ENCODE peak calls at places on chromosomes 3 and 15, in seven cellular contexts. One of them, this sample, is unnamed. For H3K36me3 and H3K27me3, the result is how much of the 10 kb centered on the place peaks cover.

GRCh38 chr3:14214764-14215163 is 36.1 kb downstream of the LSM3 start:
- DNase-seq in body of pancreas: no peak
- DNase-seq in uterus: no peak
- DNase-seq in heart left ventricle: no peak
- DNase-seq in cardiac muscle cell: no peak
- DNase-seq in GM06990: no peak
- DNase-seq in brain microvascular endothelial cell: no peak
- DNase-seq in this sample: no peak

GRCh38 chr15:50377867-50378751 is 23.1 kb upstream of the GABPB1 start:
- DNase-seq in uterus: no peak
- DNase-seq in body of pancreas: no peak
- DNase-seq in heart left ventricle: no peak
- DNase-seq in GM06990: peak
- DNase-seq in brain microvascular endothelial cell: no peak
- DNase-seq in cardiac muscle cell: peak
- DNase-seq in this sample: no peak

GRCh38 chr15:77143606-77144005 is 72.7 kb upstream of the TSPAN3 start:
- DNase-seq in body of pancreas: no peak
- DNase-seq in heart left ventricle: no peak
- DNase-seq in cardiac muscle cell: peak
- DNase-seq in uterus: no peak
- DNase-seq in GM06990: no peak
- DNase-seq in brain microvascular endothelial cell: no peak
- DNase-seq in this sample: no peak

GRCh38 chr3:195403841-195404408 is 38.9 kb downstream of the ACAP2 start:
- DNase-seq in heart left ventricle: no peak
- DNase-seq in GM06990: no peak
- DNase-seq in body of pancreas: no peak
- DNase-seq in brain microvascular endothelial cell: peak
- DNase-seq in uterus: no peak
- DNase-seq in cardiac muscle cell: peak
- DNase-seq in this sample: no peak

GRCh38 chr3:159824341-159824740 is 164.3 kb upstream of the IL12A start:
- DNase-seq in heart left ventricle: no peak
- DNase-seq in GM06990: no peak
- DNase-seq in body of pancreas: no peak
- DNase-seq in cardiac muscle cell: peak
- DNase-seq in brain microvascular endothelial cell: peak
- DNase-seq in uterus: no peak
- DNase-seq in this sample: peak

GRCh38 chr3:32120480-32120879 is 14.1 kb downstream of the GPD1L start:
- DNase-seq in body of pancreas: no peak
- DNase-seq in heart left ventricle: no peak
- DNase-seq in cardiac muscle cell: no peak
- DNase-seq in brain microvascular endothelial cell: no peak
- DNase-seq in GM06990: no peak
- DNase-seq in uterus: no peak
- DNase-seq in this sample: no peak

GRCh38 chr3:155960060-155960459 is 89.6 kb downstream of the GMPS start:
- DNase-seq in heart left ventricle: no peak
- DNase-seq in uterus: no peak
- DNase-seq in brain microvascular endothelial cell: peak
- DNase-seq in GM06990: no peak
- DNase-seq in cardiac muscle cell: peak
- DNase-seq in body of pancreas: no peak
- DNase-seq in this sample: peak

GRCh38 chr3:198106265-198106664 is 146.2 kb downstream of the LMLN start:
- DNase-seq in GM06990: no peak
- DNase-seq in body of pancreas: no peak
- DNase-seq in brain microvascular endothelial cell: peak
- DNase-seq in uterus: no peak
- DNase-seq in cardiac muscle cell: no peak
- DNase-seq in heart left ventricle: no peak
- DNase-seq in this sample: no peak

GRCh38 chr3:176574736-176575135 is 622.5 kb downstream of the TBL1XR1 start:
- DNase-seq in brain microvascular endothelial cell: no peak
- DNase-seq in cardiac muscle cell: peak
- DNase-seq in GM06990: no peak
- DNase-seq in body of pancreas: no peak
- DNase-seq in heart left ventricle: no peak
- DNase-seq in uterus: no peak
- DNase-seq in this sample: no peak

GRCh38 chr3:139117136-139117675 is 72.5 kb upstream of the PRR23C start:
- DNase-seq in cardiac muscle cell: peak
- DNase-seq in body of pancreas: no peak
- DNase-seq in brain microvascular endothelial cell: peak
- DNase-seq in GM06990: no peak
- DNase-seq in heart left ventricle: no peak
- DNase-seq in uterus: no peak
- DNase-seq in this sample: no peak

GRCh38 chr15:33322091-33322490 is 11.3 kb downstream of the RYR3 start:
- DNase-seq in uterus: no peak
- DNase-seq in brain microvascular endothelial cell: no peak
- DNase-seq in body of pancreas: no peak
- DNase-seq in cardiac muscle cell: no peak
- DNase-seq in GM06990: no peak
- DNase-seq in heart left ventricle: no peak
- DNase-seq in this sample: no peak

GRCh38 chr3:177110308-177111254 is 86.7 kb downstream of the TBL1XR1 start:
- DNase-seq in heart left ventricle: no peak
- DNase-seq in body of pancreas: no peak
- DNase-seq in GM06990: no peak
- DNase-seq in brain microvascular endothelial cell: no peak
- DNase-seq in uterus: no peak
- DNase-seq in cardiac muscle cell: no peak
- DNase-seq in this sample: no peak

GRCh38 chr15:59335197-59335786 is 37.4 kb downstream of the MYO1E start:
- DNase-seq in brain microvascular endothelial cell: no peak
- DNase-seq in heart left ventricle: no peak
- DNase-seq in cardiac muscle cell: no peak
- DNase-seq in uterus: no peak
- DNase-seq in body of pancreas: no peak
- DNase-seq in GM06990: peak
- DNase-seq in this sample: no peak

GRCh38 chr3:30294241-30294667 is 312.1 kb upstream of the TGFBR2 start:
- DNase-seq in cardiac muscle cell: peak
- DNase-seq in brain microvascular endothelial cell: no peak
- DNase-seq in GM06990: no peak
- DNase-seq in heart left ventricle: no peak
- DNase-seq in uterus: no peak
- DNase-seq in body of pancreas: no peak
- DNase-seq in this sample: no peak

GRCh38 chr3:30914696-30915095 is 20.2 kb upstream of the GADL1 start:
- DNase-seq in cardiac muscle cell: peak
- DNase-seq in heart left ventricle: no peak
- DNase-seq in uterus: no peak
- DNase-seq in body of pancreas: no peak
- DNase-seq in brain microvascular endothelial cell: peak
- DNase-seq in GM06990: no peak
- DNase-seq in this sample: no peak

GRCh38 chr15:97686324-97686723 is 274.2 kb upstream of the ARRDC4 start:
- DNase-seq in cardiac muscle cell: no peak
- DNase-seq in GM06990: no peak
- DNase-seq in heart left ventricle: no peak
- DNase-seq in body of pancreas: no peak
- DNase-seq in brain microvascular endothelial cell: no peak
- DNase-seq in uterus: no peak
- DNase-seq in this sample: no peak

GRCh38 chr15:33913459-33913858 is 54.8 kb upstream of the CHRM5 start:
- DNase-seq in brain microvascular endothelial cell: no peak
- DNase-seq in cardiac muscle cell: peak
- DNase-seq in heart left ventricle: no peak
- DNase-seq in body of pancreas: no peak
- DNase-seq in uterus: no peak
- DNase-seq in GM06990: no peak
- DNase-seq in this sample: no peak

GRCh38 chr3:71495708-71496472 is 87.6 kb downstream of the FOXP1 start:
- DNase-seq in body of pancreas: no peak
- DNase-seq in GM06990: no peak
- DNase-seq in brain microvascular endothelial cell: peak
- DNase-seq in uterus: no peak
- DNase-seq in heart left ventricle: no peak
- DNase-seq in cardiac muscle cell: peak
- DNase-seq in this sample: peak

GRCh38 chr3:62169871-62170660 is 203.3 kb downstream of the FEZF2 start:
- DNase-seq in body of pancreas: no peak
- DNase-seq in GM06990: no peak
- DNase-seq in uterus: no peak
- DNase-seq in brain microvascular endothelial cell: peak
- DNase-seq in cardiac muscle cell: peak
- DNase-seq in heart left ventricle: no peak
- DNase-seq in this sample: no peak

GRCh38 chr3:172020763-172021162 is 18.6 kb upstream of the FNDC3B start:
- DNase-seq in body of pancreas: no peak
- DNase-seq in GM06990: no peak
- DNase-seq in uterus: no peak
- DNase-seq in brain microvascular endothelial cell: no peak
- DNase-seq in cardiac muscle cell: no peak
- DNase-seq in heart left ventricle: no peak
- DNase-seq in this sample: no peak

GRCh38 chr3:172021165-172021564 is 18.2 kb upstream of the FNDC3B start:
- DNase-seq in uterus: no peak
- DNase-seq in GM06990: no peak
- DNase-seq in body of pancreas: no peak
- DNase-seq in brain microvascular endothelial cell: no peak
- DNase-seq in heart left ventricle: no peak
- DNase-seq in cardiac muscle cell: no peak
- DNase-seq in this sample: no peak

GRCh38 chr3:172024679-172025078 is 14.7 kb upstream of the FNDC3B start:
- DNase-seq in GM06990: no peak
- DNase-seq in cardiac muscle cell: no peak
- DNase-seq in brain microvascular endothelial cell: no peak
- DNase-seq in uterus: no peak
- DNase-seq in body of pancreas: no peak
- DNase-seq in heart left ventricle: no peak
- DNase-seq in this sample: no peak

GRCh38 chr3:172021859-172022258 is 17.5 kb upstream of the FNDC3B start:
- DNase-seq in GM06990: no peak
- DNase-seq in body of pancreas: no peak
- DNase-seq in heart left ventricle: no peak
- DNase-seq in cardiac muscle cell: no peak
- DNase-seq in uterus: no peak
- DNase-seq in brain microvascular endothelial cell: no peak
- DNase-seq in this sample: no peak

GRCh38 chr3:172023915-172024314 is 15.5 kb upstream of the FNDC3B start:
- DNase-seq in uterus: no peak
- DNase-seq in body of pancreas: no peak
- DNase-seq in cardiac muscle cell: no peak
- DNase-seq in brain microvascular endothelial cell: no peak
- DNase-seq in GM06990: no peak
- DNase-seq in heart left ventricle: no peak
- DNase-seq in this sample: no peak
- TF ChIP-seq CTCF in uterus: no peak
- TF ChIP-seq CTCF in body of pancreas: no peak
- TF ChIP-seq CTCF in cardiac muscle cell: no peak
- TF ChIP-seq CTCF in brain microvascular endothelial cell: no peak
- TF ChIP-seq CTCF in GM06990: no peak
- TF ChIP-seq CTCF in heart left ventricle: no peak
- TF ChIP-seq CTCF in this sample: no peak

GRCh38 chr3:125460233-125460632 is 59.8 kb downstream of the SNX4 start:
- DNase-seq in uterus: no peak
- DNase-seq in heart left ventricle: no peak
- DNase-seq in GM06990: no peak
- DNase-seq in cardiac muscle cell: no peak
- DNase-seq in brain microvascular endothelial cell: no peak
- DNase-seq in body of pancreas: no peak
- DNase-seq in this sample: no peak
- H3K36me3 ChIP-seq in uterus: under half
- H3K36me3 ChIP-seq in heart left ventricle: half or more
- H3K36me3 ChIP-seq in GM06990: under half
- H3K36me3 ChIP-seq in cardiac muscle cell: under half
- H3K36me3 ChIP-seq in brain microvascular endothelial cell: under half
- H3K36me3 ChIP-seq in body of pancreas: under half
- H3K36me3 ChIP-seq in this sample: under half

GRCh38 chr15:68576253-68577236 is 2.2 kb upstream of the CORO2B start:
- DNase-seq in cardiac muscle cell: no peak
- DNase-seq in uterus: no peak
- DNase-seq in heart left ventricle: no peak
- DNase-seq in body of pancreas: no peak
- DNase-seq in brain microvascular endothelial cell: no peak
- DNase-seq in GM06990: no peak
- DNase-seq in this sample: no peak

GRCh38 chr15:68580883-68581155 is 2.0 kb downstream of the CORO2B start:
- DNase-seq in heart left ventricle: no peak
- DNase-seq in GM06990: no peak
- DNase-seq in cardiac muscle cell: no peak
- DNase-seq in brain microvascular endothelial cell: no peak
- DNase-seq in uterus: no peak
- DNase-seq in body of pancreas: no peak
- DNase-seq in this sample: no peak

GRCh38 chr15:68580026-68580882 is 1.5 kb downstream of the CORO2B start:
- DNase-seq in cardiac muscle cell: no peak
- DNase-seq in body of pancreas: no peak
- DNase-seq in heart left ventricle: no peak
- DNase-seq in brain microvascular endothelial cell: no peak
- DNase-seq in GM06990: no peak
- DNase-seq in uterus: no peak
- DNase-seq in this sample: no peak

GRCh38 chr15:68578960-68579935 is at the start of gene CORO2B:
- DNase-seq in body of pancreas: no peak
- DNase-seq in brain microvascular endothelial cell: no peak
- DNase-seq in GM06990: no peak
- DNase-seq in uterus: peak
- DNase-seq in heart left ventricle: peak
- DNase-seq in cardiac muscle cell: peak
- DNase-seq in this sample: no peak

DNA sequence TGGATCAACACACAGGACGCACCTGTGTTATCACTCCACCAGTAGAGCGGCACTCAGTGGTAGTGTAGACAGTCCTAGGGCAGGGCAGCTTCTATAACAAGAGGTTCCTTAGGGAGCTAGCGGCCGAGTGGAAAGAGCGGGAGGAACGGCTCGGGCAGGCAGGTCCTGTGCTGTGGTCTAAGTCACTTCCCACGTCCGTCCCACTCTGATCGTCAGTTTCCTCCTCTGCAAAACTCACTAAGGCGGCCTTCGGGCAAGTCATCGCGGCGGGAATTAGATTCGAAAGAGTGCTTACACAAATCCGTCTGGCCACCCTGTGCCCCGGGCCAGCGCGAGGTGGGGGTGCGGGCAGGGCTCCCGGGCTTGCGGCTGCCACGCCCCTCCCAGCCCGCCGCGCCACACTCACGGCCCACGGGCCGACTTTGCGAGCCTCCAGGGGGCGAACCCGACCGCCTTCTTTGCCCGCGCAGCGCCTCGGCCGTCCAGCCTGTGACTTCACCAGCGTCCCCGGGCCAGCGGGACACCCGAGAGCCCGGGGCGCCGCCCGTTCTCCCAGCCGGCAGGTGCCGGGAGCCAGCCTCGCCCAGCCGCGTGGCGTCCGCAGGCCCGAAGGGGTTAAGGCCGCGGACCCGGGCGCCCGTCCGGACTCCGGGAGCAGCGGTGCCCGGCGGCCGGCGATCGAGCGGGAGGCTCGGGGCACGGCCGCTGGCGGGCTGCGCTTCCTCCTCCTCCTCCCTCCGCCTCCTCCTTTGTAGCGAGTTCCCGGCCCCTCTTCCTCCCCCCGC is 426 bp upstream of the CORO2B start:
- DNase-seq in heart left ventricle: peak
- DNase-seq in brain microvascular endothelial cell: peak
- DNase-seq in GM06990: no peak
- DNase-seq in uterus: peak
- DNase-seq in body of pancreas: peak
- DNase-seq in cardiac muscle cell: peak
- DNase-seq in this sample: no peak
- H3K27me3 ChIP-seq in heart left ventricle: under half
- H3K27me3 ChIP-seq in brain microvascular endothelial cell: under half
- H3K27me3 ChIP-seq in GM06990: under half
- H3K27me3 ChIP-seq in uterus: under half
- H3K27me3 ChIP-seq in body of pancreas: under half
- H3K27me3 ChIP-seq in cardiac muscle cell: under half
- H3K27me3 ChIP-seq in this sample: under half

GRCh38 chr3:63662500-63662899 is 10.0 kb downstream of the SNTN start:
- DNase-seq in GM06990: no peak
- DNase-seq in brain microvascular endothelial cell: no peak
- DNase-seq in cardiac muscle cell: no peak
- DNase-seq in uterus: no peak
- DNase-seq in body of pancreas: peak
- DNase-seq in heart left ventricle: no peak
- DNase-seq in this sample: no peak
- TF ChIP-seq CTCF in GM06990: no peak
- TF ChIP-seq CTCF in brain microvascular endothelial cell: no peak
- TF ChIP-seq CTCF in cardiac muscle cell: no peak
- TF ChIP-seq CTCF in uterus: no peak
- TF ChIP-seq CTCF in body of pancreas: peak
- TF ChIP-seq CTCF in heart left ventricle: no peak
- TF ChIP-seq CTCF in this sample: no peak

This sample was measured in BJ.